ENCODE peak calls at places on chromosomes 3 and 15, in seven cellular contexts. One of them, this sample, is unnamed.

GRCh38 chr3:120198305-120198878 is 86.6 kb downstream of the GPR156 start:
- DNase-seq in AG04450: no peak
- DNase-seq in HFFc6: peak; percentile 50
- DNase-seq in body of pancreas: no peak
- DNase-seq in WTC11: no peak
- DNase-seq in cardiac fibroblast: peak; percentile 58
- DNase-seq in astrocyte of the spinal cord: peak; percentile 37
- DNase-seq in this sample: peak; percentile 55

GRCh38 chr3:4994823-4995499 is 15.7 kb downstream of the BHLHE40 start:
- DNase-seq in WTC11: no peak
- DNase-seq in AG04450: no peak
- DNase-seq in HFFc6: peak; percentile 93
- DNase-seq in astrocyte of the spinal cord: peak; percentile 94
- DNase-seq in cardiac fibroblast: peak; percentile 78
- DNase-seq in body of pancreas: peak; percentile 66
- DNase-seq in this sample: peak; percentile 98

GRCh38 chr15:33894193-33894592 is 74.1 kb upstream of the CHRM5 start:
- DNase-seq in AG04450: no peak
- DNase-seq in astrocyte of the spinal cord: no peak
- DNase-seq in body of pancreas: no peak
- DNase-seq in cardiac fibroblast: no peak
- DNase-seq in HFFc6: no peak
- DNase-seq in WTC11: no peak
- DNase-seq in this sample: no peak

GRCh38 chr3:13025090-13025489 is 48.1 kb downstream of the IQSEC1 start:
- DNase-seq in WTC11: no peak
- DNase-seq in astrocyte of the spinal cord: peak; percentile 73
- DNase-seq in body of pancreas: peak; percentile 51
- DNase-seq in HFFc6: peak; percentile 74
- DNase-seq in cardiac fibroblast: peak; percentile 42
- DNase-seq in AG04450: no peak
- DNase-seq in this sample: peak; percentile 63

GRCh38 chr15:74252291-74253080 is 16.4 kb downstream of the CCDC33 start:
- DNase-seq in HFFc6: peak; percentile 11
- DNase-seq in body of pancreas: peak; percentile 13
- DNase-seq in astrocyte of the spinal cord: peak; percentile 37
- DNase-seq in WTC11: no peak
- DNase-seq in cardiac fibroblast: peak; percentile 34
- DNase-seq in AG04450: no peak
- DNase-seq in this sample: no peak

GRCh38 chr3:25430942-25431570 is 3.0 kb downstream of the RARB start:
- DNase-seq in WTC11: no peak
- DNase-seq in cardiac fibroblast: no peak
- DNase-seq in astrocyte of the spinal cord: peak; percentile 44
- DNase-seq in HFFc6: no peak
- DNase-seq in body of pancreas: no peak
- DNase-seq in AG04450: no peak
- DNase-seq in this sample: no peak

GRCh38 chr3:154040283-154040682 is 80.9 kb upstream of the ARHGEF26 start:
- DNase-seq in cardiac fibroblast: peak; percentile 48
- DNase-seq in astrocyte of the spinal cord: no peak
- DNase-seq in body of pancreas: no peak
- DNase-seq in HFFc6: no peak
- DNase-seq in WTC11: no peak
- DNase-seq in AG04450: no peak
- DNase-seq in this sample: peak; percentile 49

GRCh38 chr3:180183346-180183745 is 146.6 kb upstream of the PEX5L start:
- DNase-seq in WTC11: no peak
- DNase-seq in astrocyte of the spinal cord: no peak
- DNase-seq in HFFc6: no peak
- DNase-seq in cardiac fibroblast: no peak
- DNase-seq in body of pancreas: no peak
- DNase-seq in AG04450: no peak
- DNase-seq in this sample: no peak

GRCh38 chr15:100940785-100941379 is 21.7 kb downstream of the LRRK1 start:
- DNase-seq in WTC11: no peak
- DNase-seq in body of pancreas: peak; percentile 27
- DNase-seq in astrocyte of the spinal cord: no peak
- DNase-seq in AG04450: no peak
- DNase-seq in HFFc6: no peak
- DNase-seq in cardiac fibroblast: no peak
- DNase-seq in this sample: no peak

GRCh38 chr15:42348083-42348482 is 11.2 kb upstream of the CAPN3 start:
- DNase-seq in body of pancreas: no peak
- DNase-seq in AG04450: no peak
- DNase-seq in HFFc6: peak; percentile 86
- DNase-seq in astrocyte of the spinal cord: peak; percentile 28
- DNase-seq in cardiac fibroblast: peak; percentile 27
- DNase-seq in WTC11: no peak
- DNase-seq in this sample: no peak

GRCh38 chr3:141795719-141796435 is 32.7 kb downstream of the GRK7 start:
- DNase-seq in HFFc6: peak; percentile 6
- DNase-seq in astrocyte of the spinal cord: peak; percentile 18
- DNase-seq in WTC11: no peak
- DNase-seq in body of pancreas: peak; percentile 57
- DNase-seq in cardiac fibroblast: peak; percentile 27
- DNase-seq in AG04450: no peak
- DNase-seq in this sample: no peak

GRCh38 chr15:100265641-100266035 is 76.1 kb downstream of the ADAMTS17 start:
- DNase-seq in cardiac fibroblast: no peak
- DNase-seq in AG04450: no peak
- DNase-seq in HFFc6: no peak
- DNase-seq in body of pancreas: no peak
- DNase-seq in WTC11: no peak
- DNase-seq in astrocyte of the spinal cord: no peak
- DNase-seq in this sample: no peak

GRCh38 chr3:179266701-179267211 is 15.8 kb upstream of the KCNMB3 start:
- DNase-seq in WTC11: no peak
- DNase-seq in cardiac fibroblast: no peak
- DNase-seq in AG04450: no peak
- DNase-seq in HFFc6: no peak
- DNase-seq in astrocyte of the spinal cord: no peak
- DNase-seq in body of pancreas: no peak
- DNase-seq in this sample: no peak

GRCh38 chr3:65006300-65006739 is 318.5 kb upstream of the ADAMTS9 start:
- DNase-seq in HFFc6: no peak
- DNase-seq in body of pancreas: no peak
- DNase-seq in AG04450: no peak
- DNase-seq in WTC11: no peak
- DNase-seq in cardiac fibroblast: peak; percentile 75
- DNase-seq in astrocyte of the spinal cord: peak; percentile 63
- DNase-seq in this sample: peak; percentile 4

GRCh38 chr3:86702381-86702958 is 288.5 kb downstream of the VGLL3 start:
- DNase-seq in astrocyte of the spinal cord: peak; percentile 21
- DNase-seq in body of pancreas: no peak
- DNase-seq in cardiac fibroblast: peak; percentile 2
- DNase-seq in WTC11: no peak
- DNase-seq in HFFc6: no peak
- DNase-seq in AG04450: no peak
- DNase-seq in this sample: peak; percentile 13

GRCh38 chr3:54954516-54954915 is 26.7 kb upstream of the LRTM1 start:
- DNase-seq in HFFc6: peak; percentile 18
- DNase-seq in body of pancreas: no peak
- DNase-seq in AG04450: no peak
- DNase-seq in cardiac fibroblast: no peak
- DNase-seq in astrocyte of the spinal cord: no peak
- DNase-seq in WTC11: no peak
- DNase-seq in this sample: no peak

GRCh38 chr3:159825216-159825854 is 163.3 kb upstream of the IL12A start:
- DNase-seq in HFFc6: no peak
- DNase-seq in astrocyte of the spinal cord: no peak
- DNase-seq in WTC11: no peak
- DNase-seq in body of pancreas: no peak
- DNase-seq in AG04450: no peak
- DNase-seq in cardiac fibroblast: no peak
- DNase-seq in this sample: peak; percentile 50

GRCh38 chr3:43621406-43621973 is 321 bp downstream of the ANO10 start:
- DNase-seq in astrocyte of the spinal cord: no peak
- DNase-seq in WTC11: no peak
- DNase-seq in body of pancreas: peak; percentile 35
- DNase-seq in HFFc6: no peak
- DNase-seq in cardiac fibroblast: peak; percentile 20
- DNase-seq in AG04450: no peak
- DNase-seq in this sample: no peak

GRCh38 chr3:110710156-110710555 is 361.5 kb upstream of the NECTIN3 start:
- DNase-seq in HFFc6: no peak
- DNase-seq in body of pancreas: no peak
- DNase-seq in astrocyte of the spinal cord: no peak
- DNase-seq in AG04450: no peak
- DNase-seq in WTC11: no peak
- DNase-seq in cardiac fibroblast: no peak
- DNase-seq in this sample: no peak

GRCh38 chr15:80404057-80404718 is at the start of gene ARNT2:
- DNase-seq in cardiac fibroblast: no peak
- DNase-seq in WTC11: peak; percentile 61
- DNase-seq in AG04450: no peak
- DNase-seq in HFFc6: no peak
- DNase-seq in body of pancreas: peak; percentile 31
- DNase-seq in astrocyte of the spinal cord: peak; percentile 36
- DNase-seq in this sample: no peak

GRCh38 chr15:101295607-101296225 is 668 bp upstream of the SNRPA1 start:
- DNase-seq in WTC11: no peak
- DNase-seq in body of pancreas: no peak
- DNase-seq in HFFc6: no peak
- DNase-seq in cardiac fibroblast: peak; percentile 7
- DNase-seq in astrocyte of the spinal cord: peak; percentile 44
- DNase-seq in AG04450: peak; percentile 32
- DNase-seq in this sample: peak; percentile 45

DNA sequence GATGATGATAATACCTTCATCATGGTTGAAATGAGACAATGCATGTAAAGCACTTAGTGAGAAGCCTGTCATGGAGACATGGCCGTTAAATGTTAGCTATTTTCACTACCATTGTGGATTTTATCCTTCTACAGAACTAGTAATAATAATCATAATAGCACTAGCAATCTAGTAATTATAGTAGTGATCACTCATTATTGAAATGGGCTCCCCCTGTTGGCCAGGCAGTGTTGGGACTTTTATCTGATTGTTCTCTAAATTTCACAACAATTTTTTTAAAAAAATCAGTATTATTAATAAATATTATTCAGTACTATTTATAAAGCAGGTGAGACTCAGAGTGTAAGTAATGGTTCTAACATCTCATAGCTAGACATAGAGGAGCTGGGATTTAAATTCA is 396.3 kb downstream of the IL5RA start:
- DNase-seq in cardiac fibroblast: no peak
- DNase-seq in AG04450: no peak
- DNase-seq in body of pancreas: no peak
- DNase-seq in WTC11: no peak
- DNase-seq in HFFc6: no peak
- DNase-seq in astrocyte of the spinal cord: no peak
- DNase-seq in this sample: peak; percentile 14
- TF ChIP-seq CTCF in cardiac fibroblast: no peak
- TF ChIP-seq CTCF in AG04450: peak; percentile 16
- TF ChIP-seq CTCF in body of pancreas: no peak
- TF ChIP-seq CTCF in WTC11: no peak
- TF ChIP-seq CTCF in HFFc6: peak; percentile 41
- TF ChIP-seq CTCF in astrocyte of the spinal cord: no peak
- TF ChIP-seq CTCF in this sample: peak; percentile 53

GRCh38 chr3:38533285-38533994 is 37.3 kb downstream of the EXOG start:
- DNase-seq in astrocyte of the spinal cord: no peak
- DNase-seq in AG04450: no peak
- DNase-seq in body of pancreas: no peak
- DNase-seq in HFFc6: no peak
- DNase-seq in cardiac fibroblast: peak; percentile 51
- DNase-seq in WTC11: no peak
- DNase-seq in this sample: no peak

GRCh38 chr3:38524141-38524739 is 28.1 kb downstream of the EXOG start:
- DNase-seq in cardiac fibroblast: no peak
- DNase-seq in body of pancreas: no peak
- DNase-seq in astrocyte of the spinal cord: no peak
- DNase-seq in WTC11: no peak
- DNase-seq in AG04450: no peak
- DNase-seq in HFFc6: peak; percentile 39
- DNase-seq in this sample: no peak

GRCh38 chr3:38532529-38532928 is 36.4 kb downstream of the EXOG start:
- DNase-seq in HFFc6: no peak
- DNase-seq in body of pancreas: no peak
- DNase-seq in WTC11: no peak
- DNase-seq in AG04450: no peak
- DNase-seq in astrocyte of the spinal cord: no peak
- DNase-seq in cardiac fibroblast: no peak
- DNase-seq in this sample: no peak

GRCh38 chr3:38526792-38527191 is 30.7 kb downstream of the EXOG start:
- DNase-seq in astrocyte of the spinal cord: no peak
- DNase-seq in AG04450: no peak
- DNase-seq in WTC11: no peak
- DNase-seq in body of pancreas: no peak
- DNase-seq in HFFc6: no peak
- DNase-seq in cardiac fibroblast: no peak
- DNase-seq in this sample: no peak

DNA sequence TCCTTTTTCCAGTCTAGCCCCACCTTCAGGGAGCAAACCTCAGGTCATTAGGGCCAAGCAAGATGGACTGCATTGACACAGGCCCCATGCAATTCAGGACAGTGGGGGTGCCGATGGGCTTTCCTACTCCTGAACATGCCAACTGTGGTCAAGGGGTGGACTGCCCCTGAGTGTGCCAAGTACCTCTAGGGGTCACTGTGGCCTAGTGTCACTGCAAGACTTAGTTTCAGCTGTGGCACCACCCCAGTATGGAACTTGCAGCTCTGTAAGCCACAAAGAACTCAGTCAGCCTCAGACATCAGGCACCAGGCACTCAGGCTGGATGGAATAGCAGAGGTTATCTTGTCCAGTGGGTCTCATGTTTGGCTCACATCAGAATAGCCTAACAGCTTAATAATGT is 32.3 kb downstream of the EXOG start:
- DNase-seq in astrocyte of the spinal cord: no peak
- DNase-seq in WTC11: peak; percentile 53
- DNase-seq in body of pancreas: no peak
- DNase-seq in AG04450: no peak
- DNase-seq in HFFc6: no peak
- DNase-seq in cardiac fibroblast: no peak
- DNase-seq in this sample: no peak
- TF ChIP-seq CTCF in astrocyte of the spinal cord: no peak
- TF ChIP-seq CTCF in WTC11: no peak
- TF ChIP-seq CTCF in body of pancreas: no peak
- TF ChIP-seq CTCF in AG04450: no peak
- TF ChIP-seq CTCF in HFFc6: peak; percentile 35
- TF ChIP-seq CTCF in cardiac fibroblast: no peak
- TF ChIP-seq CTCF in this sample: no peak

GRCh38 chr15:76192715-76193114 is 118.6 kb downstream of the ETFA start:
- DNase-seq in HFFc6: no peak
- DNase-seq in astrocyte of the spinal cord: no peak
- DNase-seq in body of pancreas: no peak
- DNase-seq in AG04450: no peak
- DNase-seq in WTC11: no peak
- DNase-seq in cardiac fibroblast: no peak
- DNase-seq in this sample: no peak
- TF ChIP-seq CTCF in HFFc6: no peak
- TF ChIP-seq CTCF in astrocyte of the spinal cord: no peak
- TF ChIP-seq CTCF in body of pancreas: no peak
- TF ChIP-seq CTCF in AG04450: no peak
- TF ChIP-seq CTCF in WTC11: no peak
- TF ChIP-seq CTCF in cardiac fibroblast: no peak
- TF ChIP-seq CTCF in this sample: no peak

DNA sequence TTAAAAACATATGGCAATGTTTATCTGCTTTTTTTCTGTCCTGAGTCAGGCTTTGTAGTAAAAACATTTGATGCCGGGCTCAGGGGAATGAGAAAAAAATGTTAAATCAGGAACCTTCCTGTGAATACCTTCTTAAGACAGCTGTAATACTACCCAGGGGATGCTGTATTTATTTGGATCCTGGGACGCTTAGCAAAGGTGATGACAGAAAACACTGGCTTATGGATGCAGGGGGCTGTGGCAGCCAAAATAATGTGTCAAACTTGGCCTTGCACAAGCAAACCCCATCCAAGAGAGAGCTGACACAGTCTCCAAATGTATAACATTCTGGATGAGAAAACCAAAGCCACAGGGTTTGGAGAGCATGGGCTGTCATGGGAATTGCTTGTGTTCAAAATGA is 438.2 kb upstream of the PROK2 start:
- DNase-seq in cardiac fibroblast: peak; percentile 58
- DNase-seq in WTC11: no peak
- DNase-seq in HFFc6: no peak
- DNase-seq in body of pancreas: no peak
- DNase-seq in astrocyte of the spinal cord: peak; percentile 31
- DNase-seq in AG04450: no peak
- DNase-seq in this sample: no peak
- TF ChIP-seq CTCF in cardiac fibroblast: no peak
- TF ChIP-seq CTCF in WTC11: no peak
- TF ChIP-seq CTCF in HFFc6: no peak
- TF ChIP-seq CTCF in body of pancreas: no peak
- TF ChIP-seq CTCF in astrocyte of the spinal cord: no peak
- TF ChIP-seq CTCF in AG04450: no peak
- TF ChIP-seq CTCF in this sample: no peak